ENCODE peak calls at places on chromosome 22, in ten cellular contexts. U, Y, S, W, H, N, F, E, K and T are unnamed samples. For H3K36me3 and H3K27me3, the result is how much of the 10 kb centered on the place peaks cover.

GRCh38 chr22:24695958-24696511 is 78.5 kb downstream of the PIWIL3 start:
- DNase-seq in U (peak), Y (no peak), S (no peak), W (no peak), H (no peak), N (peak), F (no peak), E (peak), K (no peak), T (peak)

GRCh38 chr22:44329179-44329796 is 16.5 kb upstream of the SHISAL1 start:
- DNase-seq in U (no peak), Y (peak), S (peak), W (no peak), H (no peak), N (no peak), F (no peak), E (no peak), K (no peak), T (no peak)

GRCh38 chr22:44362249-44363040 is 49.7 kb upstream of the SHISAL1 start:
- DNase-seq in U (peak), Y (no peak), S (no peak), W (no peak), H (no peak), N (no peak), F (no peak), E (peak), K (no peak), T (no peak)

GRCh38 chr22:31100762-31101525 is 6.4 kb downstream of the SELENOM start:
- DNase-seq in U (no peak), Y (no peak), S (no peak), W (no peak), H (no peak), N (no peak), F (no peak), E (peak), K (no peak), T (no peak)

GRCh38 chr22:48780597-48781277 is 1046.9 kb downstream of the BRD1 start:
- DNase-seq in U (no peak), Y (no peak), S (no peak), W (no peak), H (no peak), N (no peak), F (peak), E (peak), K (no peak), T (no peak)

GRCh38 chr22:31347251-31348008 is 1.3 kb upstream of the PATZ1 start:
- DNase-seq in U (peak), Y (peak), S (peak), W (peak), H (peak), N (peak), F (no peak), E (peak), K (peak), T (peak)

GRCh38 chr22:44894782-44895181 is 115.0 kb downstream of the PHF21B start:
- DNase-seq in U (no peak), Y (no peak), S (no peak), W (no peak), H (no peak), N (no peak), F (no peak), E (peak), K (no peak), T (peak)

GRCh38 chr22:33807465-33807864 is 112.8 kb downstream of the LARGE1 start:
- DNase-seq in U (no peak), Y (no peak), S (no peak), W (no peak), H (no peak), N (no peak), F (no peak), E (no peak), K (no peak), T (no peak)

GRCh38 chr22:44391026-44391425 is 78.3 kb upstream of the SHISAL1 start:
- DNase-seq in U (no peak), Y (no peak), S (no peak), W (no peak), H (no peak), N (no peak), F (no peak), E (peak), K (no peak), T (peak)

GRCh38 chr22:42231929-42232328 is 38.5 kb downstream of the TCF20 start:
- DNase-seq in U (no peak), Y (no peak), S (no peak), W (no peak), H (no peak), N (no peak), F (no peak), E (no peak), K (no peak), T (no peak)

GRCh38 chr22:32528984-32529982 is 54.7 kb downstream of the FBXO7 start:
- DNase-seq in U (peak), Y (peak), S (peak), W (peak), H (peak), N (peak), F (peak), E (peak), K (peak), T (peak)

GRCh38 chr22:25091449-25091848 is 108.2 kb upstream of the CRYBB3 start:
- DNase-seq in U (no peak), Y (no peak), S (no peak), W (no peak), H (peak), N (no peak), F (no peak), E (no peak), K (no peak), T (no peak)

GRCh38 chr22:27267145-27267544 is 534.4 kb downstream of the MN1 start:
- DNase-seq in U (no peak), Y (no peak), S (no peak), W (no peak), H (no peak), N (no peak), F (no peak), E (no peak), K (no peak), T (no peak)

GRCh38 chr22:28112548-28113043 is 193.5 kb upstream of the PITPNB start:
- DNase-seq in U (peak), Y (no peak), S (peak), W (peak), H (peak), N (no peak), F (peak), E (peak), K (no peak), T (no peak)

GRCh38 chr22:26445577-26446275 is 16.7 kb downstream of the ASPHD2 start:
- DNase-seq in U (no peak), Y (no peak), S (no peak), W (no peak), H (no peak), N (no peak), F (no peak), E (no peak), K (no peak), T (no peak)

GRCh38 chr22:44342347-44342956 is 29.7 kb upstream of the SHISAL1 start:
- DNase-seq in U (no peak), Y (no peak), S (no peak), W (no peak), H (no peak), N (no peak), F (no peak), E (no peak), K (no peak), T (no peak)

GRCh38 chr22:43396934-43397457 is 14.8 kb upstream of the MPPED1 start:
- DNase-seq in U (no peak), Y (no peak), S (no peak), W (no peak), H (no peak), N (no peak), F (no peak), E (no peak), K (no peak), T (no peak)

GRCh38 chr22:24945430-24945829 is 1.1 kb downstream of the LHFPL7 start:
- DNase-seq in U (no peak), Y (no peak), S (no peak), W (no peak), H (no peak), N (no peak), F (no peak), E (peak), K (no peak), T (no peak)

GRCh38 chr22:23557036-23557435 is 23.1 kb downstream of the IGLL1 start:
- DNase-seq in U (no peak), Y (no peak), S (no peak), W (no peak), H (no peak), N (no peak), F (no peak), E (no peak), K (no peak), T (no peak)

GRCh38 chr22:20811171-20811570 is 37.3 kb downstream of the SERPIND1 start:
- DNase-seq in U (no peak), Y (no peak), S (no peak), W (no peak), H (no peak), N (no peak), F (no peak), E (no peak), K (no peak), T (no peak)
- H3K36me3 ChIP-seq in U (half or more), Y (under half), S (under half), W (under half), H (under half), N (under half), F (half or more), E (half or more), K (under half), T (under half)

GRCh38 chr22:19757985-19758895 is 2.3 kb upstream of the TBX1 start:
- DNase-seq in U (no peak), Y (no peak), S (no peak), W (no peak), H (no peak), N (no peak), F (no peak), E (peak), K (no peak), T (peak)

GRCh38 chr22:19760652-19761002 is at the start of gene TBX1:
- DNase-seq in U (no peak), Y (no peak), S (no peak), W (no peak), H (no peak), N (no peak), F (no peak), E (no peak), K (no peak), T (no peak)

GRCh38 chr22:19758896-19759458 is 1.6 kb upstream of the TBX1 start:
- DNase-seq in U (no peak), Y (no peak), S (no peak), W (no peak), H (no peak), N (no peak), F (no peak), E (peak), K (no peak), T (peak)

GRCh38 chr22:19759994-19760651 is 455 bp upstream of the TBX1 start:
- DNase-seq in U (no peak), Y (no peak), S (no peak), W (peak), H (no peak), N (no peak), F (no peak), E (no peak), K (no peak), T (peak)

GRCh38 chr22:19759459-19759993 is 1.1 kb upstream of the TBX1 start:
- DNase-seq in U (no peak), Y (no peak), S (no peak), W (no peak), H (no peak), N (no peak), F (no peak), E (peak), K (no peak), T (peak)
- H3K4me3 ChIP-seq in U (peak), Y (no peak), S (no peak), W (no peak), H (peak), N (no peak), F (no peak), E (no peak), K (peak), T (no peak)

GRCh38 chr22:22390989-22391388 is 117.6 kb downstream of the ZNF280B start:
- DNase-seq in U (no peak), Y (no peak), S (no peak), W (no peak), H (no peak), N (no peak), F (peak), E (no peak), K (no peak), T (no peak)

GRCh38 chr22:22387386-22387736 is 121.2 kb downstream of the ZNF280B start:
- DNase-seq in U (no peak), Y (no peak), S (no peak), W (no peak), H (no peak), N (no peak), F (no peak), E (no peak), K (no peak), T (no peak)

GRCh38 chr22:22388055-22388454 is 120.5 kb downstream of the ZNF280B start:
- DNase-seq in U (no peak), Y (no peak), S (no peak), W (no peak), H (no peak), N (no peak), F (no peak), E (no peak), K (no peak), T (no peak)

GRCh38 chr22:22386602-22387385 is 121.7 kb downstream of the ZNF280B start:
- DNase-seq in U (no peak), Y (no peak), S (no peak), W (no peak), H (no peak), N (no peak), F (no peak), E (peak), K (no peak), T (no peak)

DNA sequence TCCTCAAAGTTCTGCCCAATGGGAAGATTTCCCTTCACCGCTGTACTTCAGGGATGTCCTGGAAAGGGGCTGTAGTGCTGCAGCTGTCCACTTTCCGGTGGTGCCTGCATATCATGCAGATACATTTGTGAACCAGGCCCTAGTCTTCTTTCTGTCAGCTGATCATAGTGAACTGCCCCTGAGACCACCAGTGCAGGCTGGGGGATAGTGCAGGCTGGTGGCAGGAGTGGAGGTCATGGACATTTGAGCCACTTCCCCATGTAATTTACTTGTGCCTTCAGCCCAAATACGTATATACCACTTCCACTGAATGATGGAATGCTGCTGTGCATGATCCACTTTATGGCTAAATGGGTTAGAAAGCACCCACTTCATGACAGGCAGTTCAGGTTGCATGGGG is 120.0 kb downstream of the ZNF280B start:
- DNase-seq in U (no peak), Y (no peak), S (no peak), W (no peak), H (no peak), N (no peak), F (no peak), E (no peak), K (no peak), T (no peak)
- H3K27me3 ChIP-seq in U (under half), Y (under half), S (under half), W (under half), H (under half), N (under half), F (under half), E (half or more), K (under half), T (half or more)

GRCh38 chr22:46286006-46286405 is 10.7 kb upstream of the GTSE1 start:
- DNase-seq in U (no peak), Y (no peak), S (no peak), W (no peak), H (no peak), N (no peak), F (no peak), E (no peak), K (no peak), T (no peak)
- H3K36me3 ChIP-seq in U (half or more), Y (under half), S (under half), W (under half), H (under half), N (under half), F (half or more), E (under half), K (under half), T (under half)

DNA sequence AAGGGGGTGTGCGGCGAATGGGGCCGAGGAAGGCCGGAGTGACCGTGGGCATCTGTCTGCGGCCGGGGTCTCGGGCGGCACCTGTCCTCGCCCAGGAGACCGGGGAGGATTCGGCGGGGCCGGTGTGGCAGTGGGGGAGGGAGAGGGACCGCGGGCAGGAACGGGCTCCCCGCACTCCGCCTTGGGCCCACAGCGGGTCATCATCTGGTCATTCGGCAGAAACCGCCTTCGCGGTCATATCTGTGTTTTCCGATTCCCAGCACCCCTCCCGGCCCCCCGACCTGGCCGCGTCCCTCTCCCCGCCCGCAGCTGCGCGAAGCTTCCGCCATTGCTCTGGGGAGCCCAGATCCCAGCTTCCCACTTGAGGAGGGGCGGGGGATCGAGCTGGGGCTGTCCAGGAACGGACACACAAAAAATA is 824 bp upstream of the CBX6 start:
- DNase-seq in U (peak), Y (peak), S (peak), W (peak), H (peak), N (peak), F (peak), E (peak), K (no peak), T (peak)
- H3K4me3 ChIP-seq in U (peak), Y (peak), S (peak), W (peak), H (peak), N (peak), F (peak), E (peak), K (peak), T (peak)

DNA sequence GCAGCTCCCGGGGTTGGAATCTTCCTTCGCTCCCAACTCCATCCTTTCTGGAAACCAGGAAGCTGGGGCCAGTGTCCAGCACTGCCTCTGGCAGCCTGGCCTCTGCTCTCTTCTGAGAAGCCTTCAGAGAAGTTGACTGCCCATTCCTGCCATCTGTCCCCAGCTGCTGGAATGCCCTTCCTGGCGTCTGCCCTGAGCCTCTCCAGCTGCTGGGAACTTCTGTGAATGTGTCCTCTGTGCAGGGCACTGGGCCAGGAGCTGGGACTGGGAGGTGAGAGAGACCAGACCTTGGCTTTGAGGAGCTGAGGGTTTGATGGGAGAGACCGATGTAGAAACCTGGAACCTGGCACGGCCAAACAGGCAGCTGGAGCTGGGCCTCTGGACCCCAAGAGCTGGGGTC is 5.9 kb upstream of the SOX10 start:
- DNase-seq in U (no peak), Y (no peak), S (no peak), W (no peak), H (no peak), N (no peak), F (no peak), E (no peak), K (no peak), T (no peak)
- H3K27me3 ChIP-seq in U (under half), Y (under half), S (under half), W (under half), H (under half), N (under half), F (under half), E (under half), K (under half), T (under half)

DNA sequence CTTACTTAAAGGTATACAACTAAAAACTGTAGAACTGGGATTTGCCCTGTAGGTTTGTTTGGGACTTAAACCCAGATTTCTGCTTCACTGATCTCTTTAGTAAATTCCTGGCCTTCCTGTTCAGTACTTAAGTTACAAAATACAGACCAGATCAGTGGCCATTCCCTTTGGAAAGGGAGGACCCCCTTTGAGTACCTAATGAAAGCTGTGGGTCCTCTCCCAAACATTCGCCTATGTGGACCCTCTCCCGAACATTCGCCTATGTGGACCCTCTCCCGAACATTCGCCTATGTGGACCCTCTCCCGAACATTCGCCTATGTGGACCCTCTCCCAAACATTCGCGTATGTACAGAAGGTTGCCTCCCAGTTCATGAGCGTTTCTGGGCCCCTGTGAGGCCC is 10.3 kb downstream of the L3MBTL2 start:
- DNase-seq in U (no peak), Y (no peak), S (no peak), W (no peak), H (no peak), N (no peak), F (no peak), E (no peak), K (no peak), T (no peak)
- H3K36me3 ChIP-seq in U (under half), Y (under half), S (half or more), W (under half), H (under half), N (under half), F (under half), E (half or more), K (under half), T (under half)

GRCh38 chr22:46827781-46828180 is 65.3 kb downstream of the TBC1D22A start:
- DNase-seq in U (no peak), Y (no peak), S (no peak), W (no peak), H (no peak), N (no peak), F (no peak), E (peak), K (no peak), T (peak)
- H3K4me3 ChIP-seq in U (no peak), Y (no peak), S (no peak), W (no peak), H (no peak), N (no peak), F (no peak), E (no peak), K (no peak), T (no peak)

DNA sequence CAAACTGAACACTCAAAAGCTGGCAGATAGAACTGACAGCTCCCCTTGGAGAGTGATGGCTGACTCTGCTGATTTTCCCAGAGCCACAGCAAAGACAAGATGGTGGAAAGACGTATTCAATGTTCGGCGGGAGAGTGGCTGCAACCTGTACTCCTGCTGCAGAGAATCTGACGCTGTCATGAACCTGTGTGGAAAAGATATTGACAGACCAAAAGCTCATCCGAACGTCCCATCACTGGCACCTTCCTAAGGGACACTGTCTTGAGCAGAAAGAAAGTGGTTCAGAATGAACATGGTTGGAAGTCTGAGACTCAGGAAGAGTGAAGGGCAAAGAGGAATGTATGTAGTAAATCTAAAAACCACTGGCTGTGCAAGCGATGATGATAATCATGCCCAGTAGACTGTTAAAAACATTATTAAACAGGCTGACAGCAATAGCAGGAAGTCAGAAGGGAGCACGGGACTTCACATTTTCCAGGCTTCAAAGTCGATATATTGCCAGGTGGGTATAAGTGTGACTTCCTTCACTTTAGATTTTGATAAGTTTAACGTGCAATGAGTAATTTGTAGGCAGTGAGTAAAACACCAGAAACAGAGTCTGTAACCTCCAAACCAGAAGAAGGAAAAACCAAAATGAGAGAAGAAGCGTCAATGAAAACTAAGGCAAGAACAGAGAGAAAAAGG is 6.2 kb upstream of the IL17REL start:
- DNase-seq in U (no peak), Y (peak), S (no peak), W (no peak), H (no peak), N (no peak), F (no peak), E (no peak), K (no peak), T (peak)
- H3K27me3 ChIP-seq in U (under half), Y (half or more), S (under half), W (under half), H (under half), N (under half), F (under half), E (under half), K (under half), T (under half)

DNA sequence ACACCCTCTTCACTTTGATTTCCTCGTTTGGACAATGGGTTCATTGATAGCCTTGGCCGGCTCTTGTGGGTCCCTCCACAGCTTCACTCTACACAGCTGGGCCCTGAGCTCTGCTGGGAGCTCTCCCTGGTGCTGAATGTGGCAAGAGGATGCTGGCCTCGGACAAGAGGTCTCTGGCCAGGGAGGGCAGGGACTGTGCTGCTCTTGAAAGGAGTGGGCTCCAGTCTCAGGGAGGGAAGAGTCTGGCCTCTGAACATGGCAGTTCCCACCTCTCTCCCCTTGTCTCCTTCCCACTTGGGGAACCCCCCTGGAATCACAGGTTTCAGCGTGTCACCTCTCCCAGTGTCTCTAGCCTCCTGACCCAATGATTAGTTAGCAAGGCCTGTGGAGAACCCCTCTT is 3.0 kb upstream of the CABP7 start:
- DNase-seq in U (peak), Y (peak), S (no peak), W (peak), H (peak), N (peak), F (no peak), E (peak), K (no peak), T (peak)
- H3K36me3 ChIP-seq in U (under half), Y (under half), S (under half), W (under half), H (under half), N (under half), F (under half), E (under half), K (under half), T (under half)